ENCODE peak calls at places on chromosome 20, in six cellular contexts. C, Q, K, B, X and H are unnamed samples.

GRCh38 chr20:4012631-4013030 is 2.7 kb downstream of the RNF24 start:
- DNase-seq in C (no peak), Q (no peak), K (no peak), B (no peak), X (no peak), H (no peak)

GRCh38 chr20:32336918-32337347 is 21.2 kb upstream of the ASXL1 start:
- DNase-seq in C (no peak), Q (peak; percentile 46), K (peak; percentile 48), B (peak; percentile 69), X (no peak), H (no peak)

GRCh38 chr20:38523697-38524096 is 51.1 kb downstream of the RALGAPB start:
- DNase-seq in C (no peak), Q (no peak), K (no peak), B (no peak), X (no peak), H (no peak)

GRCh38 chr20:6241591-6241990 is 118.8 kb upstream of the FERMT1 start:
- DNase-seq in C (no peak), Q (no peak), K (no peak), B (no peak), X (no peak), H (no peak)

GRCh38 chr20:50141811-50142561 is 11.5 kb downstream of the PEDS1 start:
- DNase-seq in C (no peak), Q (no peak), K (no peak), B (no peak), X (no peak), H (no peak)

GRCh38 chr20:19835533-19836222 is 77.6 kb downstream of the RIN2 start:
- DNase-seq in C (peak; percentile 54), Q (no peak), K (no peak), B (no peak), X (no peak), H (no peak)

GRCh38 chr20:62822239-62822787 is 5.5 kb downstream of the COL9A3 start:
- DNase-seq in C (no peak), Q (no peak), K (no peak), B (no peak), X (no peak), H (no peak)

GRCh38 chr20:62065669-62066338 is at the start of gene TAF4:
- DNase-seq in C (peak; percentile 83), Q (peak; percentile 91), K (peak; percentile 84), B (peak; percentile 88), X (peak; percentile 77), H (peak; percentile 81)

GRCh38 chr20:23049201-23049932 is at the start of gene THBD:
- DNase-seq in C (no peak), Q (no peak), K (no peak), B (no peak), X (peak; percentile 85), H (no peak)

GRCh38 chr20:1430004-1430451 is 36.6 kb downstream of the NSFL1C start:
- DNase-seq in C (no peak), Q (no peak), K (no peak), B (no peak), X (no peak), H (no peak)

GRCh38 chr20:1424336-1424735 is 31.5 kb upstream of the FKBP1A start:
- DNase-seq in C (no peak), Q (no peak), K (no peak), B (no peak), X (no peak), H (no peak)

GRCh38 chr20:1426231-1426849 is 33.5 kb upstream of the FKBP1A start:
- DNase-seq in C (no peak), Q (no peak), K (no peak), B (no peak), X (no peak), H (no peak)

GRCh38 chr20:1429143-1429728 is 36.4 kb upstream of the FKBP1A start:
- DNase-seq in C (no peak), Q (no peak), K (no peak), B (no peak), X (no peak), H (no peak)

GRCh38 chr20:1427457-1428054 is 34.7 kb upstream of the FKBP1A start:
- DNase-seq in C (no peak), Q (no peak), K (no peak), B (no peak), X (no peak), H (no peak)
- TF ChIP-seq CTCF in C (no peak), Q (no peak), K (no peak), B (no peak), X (no peak), H (no peak)

GRCh38 chr20:44734938-44735337 is 10.7 kb upstream of the KCNK15 start:
- DNase-seq in C (no peak), Q (no peak), K (no peak), B (no peak), X (no peak), H (no peak)
- TF ChIP-seq CTCF in C (no peak), Q (no peak), K (no peak), B (no peak), X (no peak), H (no peak)

DNA sequence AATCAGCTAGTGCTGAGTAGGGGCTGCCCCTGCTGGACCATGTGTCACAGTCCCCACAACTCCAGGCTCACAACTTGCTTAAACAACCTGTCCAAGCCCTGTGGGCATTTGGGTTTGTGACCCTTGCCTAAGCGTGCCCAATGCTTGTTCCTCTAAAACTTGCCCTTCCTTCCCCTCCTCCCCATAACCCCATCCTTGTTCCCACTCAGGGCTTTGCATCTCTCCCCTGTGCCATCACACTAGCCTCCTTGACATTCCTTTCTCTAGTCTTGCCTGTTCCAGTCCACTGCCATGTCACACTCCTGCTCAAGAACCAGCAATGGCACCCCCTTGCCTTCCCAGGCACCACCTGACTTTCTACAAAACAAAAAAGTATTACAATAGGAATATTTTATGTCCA is 2.3 kb upstream of the DLGAP4 start:
- DNase-seq in C (no peak), Q (no peak), K (no peak), B (no peak), X (no peak), H (no peak)
- TF ChIP-seq CTCF in C (no peak), Q (no peak), K (no peak), B (no peak), X (no peak), H (no peak)

DNA sequence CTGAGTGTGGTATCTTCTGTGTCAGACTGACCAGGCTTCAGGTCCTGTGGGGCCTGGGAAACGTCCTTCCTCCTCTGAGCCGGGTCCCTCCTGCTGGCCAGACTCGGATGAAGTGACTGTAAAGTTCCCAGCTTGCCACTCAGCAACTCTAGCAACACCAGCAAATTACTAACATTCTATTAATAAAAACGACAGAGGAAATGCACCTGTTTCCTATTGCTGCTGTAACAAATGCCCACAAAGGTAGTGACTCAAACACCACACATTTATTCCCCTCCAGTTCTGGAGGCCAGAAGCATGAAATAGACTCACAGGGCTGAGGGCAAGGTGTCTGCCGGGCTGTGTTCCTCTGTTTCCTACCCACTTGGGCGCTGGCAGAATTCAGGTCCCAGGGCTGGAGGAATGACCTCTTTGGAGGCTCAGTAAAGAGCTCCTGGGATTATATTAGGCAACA is 48.8 kb downstream of the CTCFL start:
- DNase-seq in C (no peak), Q (peak; percentile 60), K (peak; percentile 94), B (peak; percentile 89), X (no peak), H (no peak)
- TF ChIP-seq CTCF in C (no peak), Q (peak; percentile 27), K (peak; percentile 16), B (no peak), X (no peak), H (no peak)

DNA sequence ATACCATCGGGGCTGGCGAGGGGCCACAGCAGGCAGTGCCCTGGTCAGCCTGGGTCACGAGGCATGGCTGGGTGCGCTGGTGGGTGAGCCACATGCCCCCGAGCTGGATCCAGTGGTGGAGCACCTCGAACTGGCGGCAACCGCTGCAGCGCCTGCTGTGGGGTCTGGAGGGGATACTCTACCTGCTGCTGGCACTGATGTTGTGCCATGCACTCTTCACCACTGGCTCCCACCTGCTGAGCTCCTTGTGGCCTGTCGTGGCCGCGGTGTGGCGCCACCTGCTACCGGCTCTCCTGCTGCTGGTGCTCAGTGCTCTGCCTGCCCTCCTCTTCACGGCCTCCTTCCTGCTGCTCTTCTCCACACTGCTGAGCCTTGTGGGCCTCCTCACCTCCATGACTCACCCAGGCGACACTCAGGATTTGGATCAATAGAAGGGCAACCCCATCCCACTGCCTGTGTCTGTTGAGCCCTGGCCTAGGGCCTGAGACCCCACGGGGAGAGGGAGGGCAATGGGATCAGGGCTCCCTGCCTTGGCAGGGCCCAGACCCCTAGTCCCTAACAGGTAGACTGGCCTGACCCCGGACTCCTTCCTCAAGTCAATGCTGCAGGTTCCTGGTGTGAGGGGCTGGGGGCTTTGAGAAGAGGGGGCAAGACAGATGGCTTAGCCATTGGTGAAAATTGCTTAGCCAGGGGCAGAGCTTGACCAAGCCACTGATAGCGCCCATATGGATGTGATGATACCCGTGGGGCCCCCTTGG is 598 bp downstream of the TMEM239 start:
- DNase-seq in C (no peak), Q (no peak), K (no peak), B (no peak), X (no peak), H (no peak)
- TF ChIP-seq CTCF in C (no peak), Q (no peak), K (peak; percentile 11), B (peak; percentile 49), X (no peak), H (no peak)

GRCh38 chr20:58839991-58840747 is 10.5 kb downstream of the GNAS-AS1 start:
- DNase-seq in C (no peak), Q (no peak), K (no peak), B (no peak), X (no peak), H (no peak)

GRCh38 chr20:58837717-58838116 is 13.0 kb downstream of the GNAS-AS1 start:
- DNase-seq in C (no peak), Q (no peak), K (no peak), B (no peak), X (no peak), H (no peak)

GRCh38 chr20:58840816-58841538 is 9.7 kb downstream of the GNAS-AS1 start:
- DNase-seq in C (no peak), Q (no peak), K (no peak), B (no peak), X (no peak), H (no peak)

GRCh38 chr20:58838174-58838573 is 12.5 kb downstream of the GNAS-AS1 start:
- DNase-seq in C (no peak), Q (no peak), K (no peak), B (no peak), X (no peak), H (no peak)

GRCh38 chr20:58839474-58839874 is 11.2 kb downstream of the GNAS-AS1 start:
- DNase-seq in C (peak; percentile 73), Q (peak; percentile 44), K (no peak), B (peak; percentile 37), X (no peak), H (no peak)
- TF ChIP-seq CTCF in C (peak; percentile 55), Q (peak; percentile 26), K (peak; percentile 33), B (peak; percentile 65), X (peak; percentile 6), H (no peak)

GRCh38 chr20:10090588-10091166 is 55.9 kb downstream of the ANKEF1 start:
- DNase-seq in C (peak; percentile 54), Q (peak; percentile 42), K (peak; percentile 50), B (peak; percentile 49), X (peak; percentile 35), H (no peak)
- TF ChIP-seq CTCF in C (peak; percentile 94), Q (peak; percentile 74), K (peak; percentile 67), B (peak; percentile 82), X (peak; percentile 50), H (peak; percentile 48)